ENCODE peak calls at places on chromosome 20, in five cellular contexts. A is IMR-90; E is GF-D8; J is stimulated activated CD4-positive, alpha-beta T cell treated with anti-CD3 and anti-CD28 coated beads, Interleukin-4, amount 100 ng/mL, for 1 hour; K is GM04504. Q is an unnamed sample.

GRCh38 chr20:11267131-11267761 is 593.4 kb upstream of the JAG1 start:
- DNase-seq in A (peak; percentile 98), E (no peak), J (no peak), K (peak; percentile 88), Q (peak; percentile 89)

GRCh38 chr20:46027245-46027853 is 1.7 kb upstream of the SLC12A5 start:
- DNase-seq in A (peak; percentile 61), E (no peak), J (no peak), K (peak; percentile 26), Q (no peak)

GRCh38 chr20:31839782-31840487 is 5.5 kb downstream of the FOXS1 start:
- DNase-seq in A (no peak), E (no peak), J (no peak), K (no peak), Q (no peak)

GRCh38 chr20:48827880-48828733 is at the start of gene PREX1:
- DNase-seq in A (peak; percentile 61), E (peak; percentile 48), J (peak; percentile 79), K (peak; percentile 58), Q (no peak)

GRCh38 chr20:17643531-17644188 is 38.4 kb downstream of the RRBP1 start:
- DNase-seq in A (no peak), E (no peak), J (no peak), K (no peak), Q (no peak)

GRCh38 chr20:25984933-25985332 is 288.3 kb upstream of the ZNF337 start:
- DNase-seq in A (peak; percentile 49), E (no peak), J (peak; percentile 62), K (peak; percentile 52), Q (no peak)

GRCh38 chr20:4809707-4810106 is 88.0 kb downstream of the PRND start:
- DNase-seq in A (no peak), E (no peak), J (peak; percentile 25), K (no peak), Q (no peak)

GRCh38 chr20:49276201-49276894 is 1.5 kb downstream of the ZNFX1 start:
- DNase-seq in A (peak; percentile 74), E (peak; percentile 54), J (peak; percentile 33), K (no peak), Q (no peak)

GRCh38 chr20:63091901-63092659 is 85.3 kb upstream of the BHLHE23 start:
- DNase-seq in A (no peak), E (no peak), J (no peak), K (no peak), Q (no peak)

GRCh38 chr20:37640600-37641561 is 52.9 kb upstream of the CTNNBL1 start:
- DNase-seq in A (no peak), E (no peak), J (no peak), K (no peak), Q (no peak)

GRCh38 chr20:17379651-17380050 is 151.5 kb downstream of the BFSP1 start:
- DNase-seq in A (no peak), E (no peak), J (no peak), K (no peak), Q (no peak)

GRCh38 chr20:13995841-13996240 is 525 bp downstream of the MACROD2 start:
- DNase-seq in A (no peak), E (no peak), J (no peak), K (no peak), Q (no peak)

GRCh38 chr20:48846516-48847492 is 19.0 kb upstream of the PREX1 start:
- DNase-seq in A (no peak), E (peak; percentile 41), J (no peak), K (no peak), Q (no peak)

GRCh38 chr20:22684072-22684762 is 99.8 kb upstream of the FOXA2 start:
- DNase-seq in A (peak; percentile 67), E (no peak), J (no peak), K (peak; percentile 35), Q (peak; percentile 12)

GRCh38 chr20:18288748-18289705 is 700 bp downstream of the ZNF133 start:
- DNase-seq in A (peak; percentile 17), E (no peak), J (no peak), K (no peak), Q (no peak)

GRCh38 chr20:37827605-37828004 is 75.3 kb upstream of the VSTM2L start:
- DNase-seq in A (no peak), E (no peak), J (no peak), K (no peak), Q (no peak)

GRCh38 chr20:38825901-38826625 is 20.6 kb downstream of the PPP1R16B start:
- DNase-seq in A (peak; percentile 67), E (peak; percentile 26), J (no peak), K (peak; percentile 10), Q (peak; percentile 28)

GRCh38 chr20:3784226-3784853 is 2.2 kb downstream of the CENPB start:
- DNase-seq in A (no peak), E (no peak), J (no peak), K (no peak), Q (no peak)

GRCh38 chr20:58986968-58987517 is 6.0 kb downstream of the NELFCD start:
- DNase-seq in A (no peak), E (no peak), J (no peak), K (no peak), Q (no peak)